ENCODE peak calls at places on chromosomes 11 and 22, in five cellular contexts. O, H, J, D and T are unnamed samples.

GRCh38 chr22:19042285-19043110 is 79.7 kb downstream of the DGCR2 start:
- DNase-seq in D (no peak), H (peak), J (no peak), O (peak), T (no peak)

GRCh38 chr11:74024630-74025029 is 15.7 kb upstream of the UCP3 start:
- DNase-seq in D (peak), J (no peak), H (peak), O (no peak), T (no peak)

GRCh38 chr11:10076458-10077141 is 217.4 kb downstream of the SBF2 start:
- DNase-seq in H (peak), D (peak), O (no peak), J (peak), T (peak)

GRCh38 chr11:46666982-46667590 is 33.3 kb downstream of the ARHGAP1 start:
- DNase-seq in H (peak), J (no peak), D (no peak), O (no peak), T (no peak)

GRCh38 chr11:16169946-16170345 is 186.4 kb downstream of the SOX6 start:
- DNase-seq in J (no peak), D (peak), H (no peak), O (no peak), T (no peak)

GRCh38 chr22:36156515-36157419 is 3.8 kb downstream of the APOL3 start:
- DNase-seq in J (peak), H (peak), O (peak), D (peak), T (peak)

GRCh38 chr11:60328460-60328859 is 1.4 kb downstream of the MS4A6E start:
- DNase-seq in J (no peak), H (no peak), O (no peak), D (no peak), T (no peak)

GRCh38 chr11:127789887-127790286 is 789.3 kb upstream of the KIRREL3 start:
- DNase-seq in O (no peak), H (no peak), D (no peak), J (peak), T (no peak)

GRCh38 chr11:67272327-67273259 is 6.3 kb downstream of the GRK2 start:
- DNase-seq in H (peak), D (no peak), J (peak), O (peak), T (no peak)

GRCh38 chr11:95084509-95084908 is 5.1 kb upstream of the ENDOD1 start:
- DNase-seq in D (no peak), O (no peak), H (no peak), J (no peak), T (no peak)

GRCh38 chr11:43486141-43486540 is 127.4 kb downstream of the TTC17 start:
- DNase-seq in J (no peak), O (no peak), H (no peak), D (no peak), T (no peak)

GRCh38 chr11:1501421-1502167 is 15.0 kb upstream of the MOB2 start:
- DNase-seq in D (no peak), H (peak), O (peak), J (no peak), T (no peak)

GRCh38 chr11:19628018-19628417 is 84.6 kb upstream of the NAV2 start:
- DNase-seq in D (peak), H (peak), O (no peak), J (no peak), T (no peak)

GRCh38 chr11:67369801-67370284 is 3.6 kb downstream of the CLCF1 start:
- DNase-seq in O (no peak), H (no peak), D (no peak), J (no peak), T (no peak)

GRCh38 chr11:41954034-41954433 is 494.6 kb upstream of the LRRC4C start:
- DNase-seq in D (peak), O (no peak), J (no peak), H (no peak), T (no peak)

GRCh38 chr22:36822581-36822980 is 5.7 kb upstream of the PVALB start:
- DNase-seq in J (no peak), O (no peak), H (no peak), D (no peak), T (no peak)

GRCh38 chr11:110857885-110858555 is 145.8 kb upstream of the ARHGAP20 start:
- DNase-seq in H (no peak), O (no peak), J (no peak), D (no peak), T (no peak)

GRCh38 chr11:120324932-120325810 is at the start of gene TLCD5:
- DNase-seq in J (peak), O (peak), H (peak), D (no peak), T (no peak)

GRCh38 chr11:1305558-1306056 is 3.8 kb downstream of the TOLLIP start:
- DNase-seq in J (no peak), H (no peak), D (no peak), O (peak), T (no peak)

GRCh38 chr11:123231263-123231662 is 36.2 kb upstream of the CLMP start:
- DNase-seq in O (no peak), D (peak), J (no peak), H (no peak), T (no peak)

GRCh38 chr11:20249313-20249873 is 89.1 kb upstream of the DBX1 start:
- DNase-seq in O (no peak), J (no peak), D (no peak), H (no peak), T (no peak)

GRCh38 chr22:43435851-43436535 is 24.2 kb downstream of the MPPED1 start:
- DNase-seq in J (no peak), O (peak), D (no peak), H (peak), T (no peak)

GRCh38 chr11:67530282-67530592 is 7.0 kb upstream of the CABP2 start:
- DNase-seq in H (no peak), J (no peak), O (no peak), D (no peak), T (no peak)

GRCh38 chr11:61912530-61912898 is 4.9 kb downstream of the RAB3IL1 start:
- DNase-seq in O (peak), D (no peak), J (no peak), H (peak), T (no peak)

GRCh38 chr11:71356904-71357303 is 91.3 kb downstream of the DHCR7 start:
- DNase-seq in J (no peak), D (no peak), O (no peak), H (no peak), T (no peak)

GRCh38 chr22:47918276-47918928 is 1156.0 kb downstream of the TBC1D22A start:
- DNase-seq in D (no peak), J (peak), O (peak), H (no peak), T (peak)

GRCh38 chr11:73239571-73240189 is 21.6 kb downstream of the P2RY2 start:
- DNase-seq in J (no peak), D (no peak), O (peak), H (no peak), T (no peak)

GRCh38 chr11:111819161-111820058 is 52.0 kb downstream of the ALG9 start:
- DNase-seq in H (no peak), J (no peak), O (no peak), D (peak), T (no peak)

GRCh38 chr22:43884600-43885318 is 7.1 kb downstream of the PNPLA5 start:
- DNase-seq in J (peak), H (no peak), D (no peak), O (peak), T (peak)

GRCh38 chr11:65648997-65649491 is 11.1 kb downstream of the SIPA1 start:
- DNase-seq in O (peak), D (no peak), H (no peak), J (no peak), T (no peak)

GRCh38 chr22:19430890-19431541 is 517 bp downstream of the HIRA start:
- DNase-seq in H (no peak), D (no peak), O (peak), J (peak), T (no peak)

GRCh38 chr11:33835143-33835878 is 56.6 kb downstream of the LMO2 start:
- DNase-seq in O (no peak), D (peak), J (peak), H (no peak), T (no peak)